ENCODE peak calls at places on chromosomes 1 and 21, in four cellular contexts. H, J, P and I are unnamed samples.

GRCh38 chr1:40133122-40133665 is 28.0 kb upstream of the RLF start:
- DNase-seq in J (no peak), P (no peak), H (no peak), I (no peak)

GRCh38 chr1:150557065-150557600 is 7.9 kb downstream of the ADAMTSL4 start:
- DNase-seq in J (no peak), H (no peak), P (no peak), I (no peak)

GRCh38 chr21:44701541-44701940 is 4.6 kb downstream of the KRTAP10-12 start:
- DNase-seq in H (no peak), J (no peak), P (no peak), I (no peak)

GRCh38 chr1:58881471-58881994 is 97.7 kb upstream of the JUN start:
- DNase-seq in J (no peak), P (peak), H (peak), I (no peak)

GRCh38 chr1:31718519-31718918 is 14.7 kb upstream of the COL16A1 start:
- DNase-seq in J (no peak), P (no peak), H (no peak), I (no peak)

GRCh38 chr1:54977938-54978337 is 2.5 kb upstream of the TMEM61 start:
- DNase-seq in J (no peak), P (no peak), H (no peak), I (no peak)

GRCh38 chr1:226733309-226733708 is 5.8 kb downstream of the ITPKB start:
- DNase-seq in H (peak), J (no peak), P (no peak), I (no peak)

GRCh38 chr1:21084111-21084510 is 92.6 kb downstream of the EIF4G3 start:
- DNase-seq in J (no peak), P (no peak), H (no peak), I (no peak)

GRCh38 chr1:16204634-16205332 is 7.7 kb downstream of the ARHGEF19 start:
- DNase-seq in J (no peak), H (peak), P (peak), I (peak)

GRCh38 chr1:25562928-25563283 is 19.5 kb downstream of the LDLRAP1 start:
- DNase-seq in J (no peak), P (no peak), H (no peak), I (no peak)

GRCh38 chr1:162091681-162092524 is 22.4 kb downstream of the NOS1AP start:
- DNase-seq in J (no peak), P (peak), H (no peak), I (no peak)

GRCh38 chr1:147647796-147648633 is 22.3 kb downstream of the ACP6 start:
- DNase-seq in P (no peak), J (no peak), H (no peak), I (no peak)

GRCh38 chr1:17108360-17108759 is 10.9 kb downstream of the PADI2 start:
- DNase-seq in J (no peak), P (no peak), H (no peak), I (no peak)

GRCh38 chr1:66676616-66677298 is 75.5 kb upstream of the DYNLT5 start:
- DNase-seq in J (no peak), P (no peak), H (no peak), I (no peak)

GRCh38 chr1:199041173-199041914 is 402.5 kb downstream of the PTPRC start:
- DNase-seq in H (no peak), P (no peak), J (peak), I (no peak)

GRCh38 chr1:66217021-66217420 is 316.9 kb upstream of the SGIP1 start:
- DNase-seq in H (no peak), P (no peak), J (no peak), I (no peak)

GRCh38 chr1:206651958-206652890 is 16.9 kb downstream of the DYRK3 start:
- DNase-seq in H (peak), J (no peak), P (no peak), I (no peak)

GRCh38 chr1:41915786-41916571 is 2.7 kb downstream of the HIVEP3 start:
- DNase-seq in P (no peak), J (no peak), H (no peak), I (no peak)

GRCh38 chr1:156458181-156458503 is 42.4 kb downstream of the MEF2D start:
- DNase-seq in H (no peak), P (no peak), J (no peak), I (no peak)

GRCh38 chr1:203239906-203240305 is 10.4 kb upstream of the CHIT1 start:
- DNase-seq in J (no peak), P (no peak), H (no peak), I (no peak)

GRCh38 chr1:229603387-229604005 is 22.4 kb downstream of the TAF5L start:
- DNase-seq in P (no peak), J (no peak), H (no peak), I (no peak)

GRCh38 chr1:247848346-247848745 is 6.7 kb upstream of the OR11L1 start:
- DNase-seq in P (no peak), H (no peak), J (no peak), I (no peak)

GRCh38 chr1:12580054-12580887 is 37.7 kb downstream of the DHRS3 start:
- DNase-seq in P (no peak), J (no peak), H (no peak), I (no peak)

GRCh38 chr1:178004926-178005391 is 35.1 kb upstream of the SEC16B start:
- DNase-seq in H (no peak), P (no peak), J (no peak), I (no peak)

GRCh38 chr1:46278807-46279206 is 24.6 kb downstream of the LRRC41 start:
- DNase-seq in H (no peak), P (no peak), J (no peak), I (no peak)

GRCh38 chr1:9302745-9303524 is 10.2 kb downstream of the SPSB1 start:
- DNase-seq in J (no peak), H (no peak), P (no peak), I (no peak)

GRCh38 chr1:3249236-3249845 is 180.3 kb downstream of the PRDM16 start:
- DNase-seq in H (no peak), J (no peak), P (no peak), I (no peak)

GRCh38 chr1:156012051-156012817 is 8.5 kb downstream of the SSR2 start:
- DNase-seq in H (no peak), P (no peak), J (peak), I (no peak)

GRCh38 chr1:56060901-56061300 is 518.5 kb downstream of the PLPP3 start:
- DNase-seq in H (no peak), P (no peak), J (no peak), I (no peak)
- TF ChIP-seq CBFB in H (no peak), P (no peak), J (no peak), I (no peak)

GRCh38 chr1:43238991-43239469 is 30.8 kb upstream of the TMEM125 start:
- DNase-seq in H (no peak), J (no peak), P (no peak), I (no peak)
- TF ChIP-seq CBFB in H (no peak), J (no peak), P (no peak), I (no peak)

GRCh38 chr1:197807216-197807615 is 31.9 kb upstream of the DENND1B start:
- DNase-seq in J (no peak), P (no peak), H (no peak), I (no peak)
- TF ChIP-seq CBFB in J (no peak), P (no peak), H (no peak), I (no peak)

GRCh38 chr1:62230724-62231123 is 36.1 kb downstream of the L1TD1 start:
- DNase-seq in J (no peak), H (no peak), P (no peak), I (no peak)

GRCh38 chr1:62228883-62229187 is 34.2 kb downstream of the L1TD1 start:
- DNase-seq in J (no peak), H (no peak), P (no peak), I (no peak)

GRCh38 chr1:62229468-62229867 is 34.8 kb downstream of the L1TD1 start:
- DNase-seq in P (peak), H (no peak), J (no peak), I (peak)

GRCh38 chr1:62228139-62228882 is 33.7 kb downstream of the L1TD1 start:
- DNase-seq in J (no peak), H (no peak), P (no peak), I (no peak)

DNA sequence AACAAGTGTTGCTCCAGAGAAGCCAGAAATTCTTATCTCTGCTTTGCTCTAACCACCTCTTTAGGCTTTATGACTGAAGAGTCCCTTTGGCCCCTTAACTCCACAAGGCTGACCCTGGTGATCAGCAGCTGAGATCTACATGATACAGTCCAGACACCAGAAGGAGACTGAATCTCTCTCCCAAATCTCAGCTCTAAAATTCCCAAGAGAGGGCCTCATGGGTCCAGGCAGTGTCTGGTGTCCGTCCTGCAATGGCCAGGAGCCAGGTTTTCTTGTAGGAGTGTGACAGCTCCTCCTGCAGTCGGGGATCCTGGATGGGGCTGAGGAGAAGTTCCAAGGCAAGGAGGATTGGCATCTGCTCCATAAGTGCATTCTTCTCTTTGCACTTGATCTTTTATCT is 35.3 kb downstream of the L1TD1 start:
- DNase-seq in J (no peak), H (no peak), P (no peak), I (no peak)
- TF ChIP-seq CBFB in J (no peak), H (no peak), P (no peak), I (no peak)

GRCh38 chr1:184971522-184972265 is 2.6 kb downstream of the NIBAN1 start:
- DNase-seq in J (no peak), P (no peak), H (no peak), I (no peak)

GRCh38 chr1:184970691-184971161 is 3.6 kb downstream of the NIBAN1 start:
- DNase-seq in H (no peak), J (no peak), P (no peak), I (no peak)

GRCh38 chr1:184967045-184967444 is 7.3 kb downstream of the NIBAN1 start:
- DNase-seq in J (no peak), H (no peak), P (no peak), I (no peak)

GRCh38 chr1:184965889-184966860 is 8.1 kb downstream of the NIBAN1 start:
- DNase-seq in P (no peak), J (no peak), H (no peak), I (no peak)
- TF ChIP-seq CBFB in P (no peak), J (no peak), H (no peak), I (no peak)

GRCh38 chr1:53147171-53147570 is 4.7 kb upstream of the SLC1A7 start:
- DNase-seq in H (no peak), J (no peak), P (no peak), I (no peak)

GRCh38 chr1:53144201-53144600 is 1.8 kb upstream of the SLC1A7 start:
- DNase-seq in J (no peak), H (no peak), P (no peak), I (no peak)

GRCh38 chr1:53145051-53145600 is 2.7 kb upstream of the SLC1A7 start:
- DNase-seq in J (no peak), P (no peak), H (no peak), I (no peak)

GRCh38 chr1:53145619-53145941 is 3.1 kb upstream of the SLC1A7 start:
- DNase-seq in H (no peak), P (no peak), J (no peak), I (no peak)

GRCh38 chr1:53145942-53146708 is 3.7 kb upstream of the SLC1A7 start:
- DNase-seq in P (peak), J (no peak), H (peak), I (no peak)
- TF ChIP-seq CBFB in P (peak), J (no peak), H (no peak), I (no peak)

DNA sequence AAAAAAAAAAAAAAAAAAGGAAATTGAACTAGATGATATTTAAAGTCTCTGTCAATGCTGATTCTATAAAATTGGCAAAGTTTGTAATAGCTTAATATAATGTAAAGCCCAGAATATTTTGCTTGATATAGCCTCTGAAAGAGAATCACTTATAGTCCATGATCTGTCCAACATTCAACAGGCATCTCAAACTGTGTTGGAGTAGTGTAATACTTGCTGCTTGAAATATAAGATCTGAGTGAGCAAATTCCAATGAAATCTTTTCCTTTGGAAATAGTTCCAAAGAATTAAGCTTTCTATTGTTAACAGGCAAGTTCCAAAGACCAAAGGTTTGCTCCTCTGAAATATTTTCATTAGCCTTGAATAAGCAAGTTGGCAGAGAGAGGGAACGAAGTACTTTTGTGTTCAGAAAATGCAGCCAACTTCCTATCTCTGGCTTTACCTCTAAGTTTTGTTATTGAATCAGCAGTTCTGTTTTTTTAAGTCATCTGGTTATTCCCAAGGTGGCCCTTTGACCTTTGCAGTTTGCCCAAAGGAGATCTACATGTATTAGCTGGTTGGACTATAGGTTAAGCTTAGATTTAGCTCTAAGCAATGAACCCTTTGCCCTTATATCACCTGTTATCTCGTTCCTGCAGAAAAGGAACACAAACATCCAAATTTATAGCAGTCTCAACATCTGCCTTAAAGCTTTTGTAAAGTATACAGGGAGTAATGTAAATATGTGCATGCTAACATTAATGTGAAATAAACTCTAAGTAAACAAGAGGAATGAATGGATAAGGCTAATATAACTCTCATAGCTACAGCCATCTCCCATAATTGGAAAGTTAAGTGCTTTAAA is 24.4 kb upstream of the CEP350 start:
- DNase-seq in J (no peak), H (no peak), P (peak), I (no peak)
- TF ChIP-seq CBFB in J (no peak), H (no peak), P (no peak), I (no peak)

GRCh38 chr1:151858886-151859665 is 5.6 kb upstream of the THEM5 start:
- DNase-seq in P (no peak), H (no peak), J (no peak), I (no peak)

GRCh38 chr1:151860504-151861187 is 7.1 kb upstream of the THEM5 start:
- DNase-seq in H (no peak), P (no peak), J (no peak), I (peak)

GRCh38 chr1:151864411-151864810 is 10.9 kb upstream of the THEM5 start:
- DNase-seq in P (no peak), J (no peak), H (no peak), I (no peak)

GRCh38 chr1:151859814-151860405 is 6.4 kb upstream of the THEM5 start:
- DNase-seq in H (no peak), P (no peak), J (no peak), I (no peak)

DNA sequence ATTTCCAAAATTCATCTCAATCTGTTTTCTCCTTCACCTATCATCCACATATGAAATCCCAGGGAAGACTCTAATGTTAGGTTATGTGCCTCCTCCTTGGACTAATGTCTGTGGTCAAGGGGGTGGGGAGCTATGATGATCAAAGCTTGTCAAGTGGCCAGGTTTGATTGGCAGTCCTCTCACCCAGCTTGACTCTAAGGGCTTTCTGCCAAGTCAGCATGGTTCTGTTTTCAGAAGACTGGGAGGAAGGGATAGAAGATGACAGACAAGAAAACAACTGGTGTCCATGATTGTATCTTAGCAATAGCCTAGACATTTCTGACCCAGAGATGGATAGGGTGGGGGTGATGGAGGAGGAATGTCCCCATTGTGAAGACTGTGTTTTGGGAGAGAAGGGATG is 9.1 kb upstream of the THEM5 start:
- DNase-seq in J (no peak), H (peak), P (no peak), I (no peak)
- TF ChIP-seq CBFB in J (no peak), H (no peak), P (no peak), I (no peak)

GRCh38 chr1:87335175-87335992 is 6.7 kb downstream of the LMO4 start:
- DNase-seq in J (no peak), H (peak), P (peak), I (peak)
- TF ChIP-seq CBFB in J (no peak), H (no peak), P (no peak), I (no peak)

DNA sequence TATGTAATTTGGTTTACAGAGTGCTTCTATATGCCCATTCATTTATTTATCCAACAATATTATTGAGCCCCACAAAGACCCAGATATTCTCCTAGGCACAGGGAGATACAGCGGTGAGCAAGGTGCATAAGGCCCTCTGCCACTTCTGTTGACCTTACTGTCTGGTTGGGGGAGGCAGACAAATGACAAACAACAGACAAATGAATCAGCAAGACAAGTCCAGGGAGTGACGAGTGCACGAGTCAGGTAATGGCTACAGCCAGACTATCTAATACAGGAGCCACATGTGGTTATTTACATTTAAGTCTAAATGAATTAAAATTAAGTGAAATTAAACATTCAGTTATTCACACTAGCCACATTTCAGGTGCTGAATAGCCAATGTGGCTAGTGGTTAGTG is 22.0 kb upstream of the BCAR3 start:
- DNase-seq in J (no peak), H (peak), P (peak), I (no peak)
- TF ChIP-seq CBFB in J (no peak), H (no peak), P (no peak), I (no peak)